ENCODE peak calls at places on chromosomes 11 and 22, in six cellular contexts. One of them, this sample, is unnamed.

GRCh38 chr11:93268287-93269040 is 62.1 kb upstream of the DEUP1 start:
- DNase-seq in fibroblast of villous mesenchyme: no peak
- DNase-seq in GM13976: no peak
- DNase-seq in esophagus muscularis mucosa: no peak
- DNase-seq in neural progenitor cell: no peak
- DNase-seq in choroid plexus epithelial cell: no peak
- DNase-seq in this sample: no peak

GRCh38 chr11:30260813-30261212 is 30.0 kb downstream of the FSHB start:
- DNase-seq in fibroblast of villous mesenchyme: no peak
- DNase-seq in neural progenitor cell: no peak
- DNase-seq in esophagus muscularis mucosa: no peak
- DNase-seq in choroid plexus epithelial cell: no peak
- DNase-seq in GM13976: no peak
- DNase-seq in this sample: no peak

GRCh38 chr22:30781271-30781875 is 86.7 kb downstream of the OSBP2 start:
- DNase-seq in esophagus muscularis mucosa: no peak
- DNase-seq in fibroblast of villous mesenchyme: no peak
- DNase-seq in GM13976: no peak
- DNase-seq in choroid plexus epithelial cell: no peak
- DNase-seq in neural progenitor cell: no peak
- DNase-seq in this sample: no peak

GRCh38 chr11:44661311-44661717 is 65.4 kb upstream of the TSPAN18 start:
- DNase-seq in neural progenitor cell: no peak
- DNase-seq in esophagus muscularis mucosa: no peak
- DNase-seq in fibroblast of villous mesenchyme: no peak
- DNase-seq in GM13976: no peak
- DNase-seq in choroid plexus epithelial cell: no peak
- DNase-seq in this sample: peak

GRCh38 chr22:35177811-35178210 is 79.5 kb upstream of the HMGXB4 start:
- DNase-seq in neural progenitor cell: peak
- DNase-seq in GM13976: no peak
- DNase-seq in choroid plexus epithelial cell: no peak
- DNase-seq in esophagus muscularis mucosa: peak
- DNase-seq in fibroblast of villous mesenchyme: no peak
- DNase-seq in this sample: no peak

GRCh38 chr11:131816046-131816445 is 445.6 kb downstream of the NTM start:
- DNase-seq in fibroblast of villous mesenchyme: no peak
- DNase-seq in GM13976: no peak
- DNase-seq in esophagus muscularis mucosa: no peak
- DNase-seq in neural progenitor cell: no peak
- DNase-seq in choroid plexus epithelial cell: no peak
- DNase-seq in this sample: no peak

GRCh38 chr11:131370090-131370751 is at the start of gene NTM:
- DNase-seq in fibroblast of villous mesenchyme: peak
- DNase-seq in choroid plexus epithelial cell: peak
- DNase-seq in neural progenitor cell: peak
- DNase-seq in GM13976: no peak
- DNase-seq in esophagus muscularis mucosa: no peak
- DNase-seq in this sample: no peak

GRCh38 chr11:73236879-73237278 is 18.8 kb downstream of the P2RY2 start:
- DNase-seq in GM13976: peak
- DNase-seq in neural progenitor cell: peak
- DNase-seq in esophagus muscularis mucosa: no peak
- DNase-seq in choroid plexus epithelial cell: peak
- DNase-seq in fibroblast of villous mesenchyme: peak
- DNase-seq in this sample: peak

GRCh38 chr11:68373189-68373809 is 60.9 kb downstream of the LRP5 start:
- DNase-seq in choroid plexus epithelial cell: no peak
- DNase-seq in fibroblast of villous mesenchyme: peak
- DNase-seq in esophagus muscularis mucosa: no peak
- DNase-seq in GM13976: no peak
- DNase-seq in neural progenitor cell: no peak
- DNase-seq in this sample: no peak

GRCh38 chr11:132312616-132313210 is 942.3 kb downstream of the NTM start:
- DNase-seq in fibroblast of villous mesenchyme: peak
- DNase-seq in GM13976: peak
- DNase-seq in neural progenitor cell: peak
- DNase-seq in esophagus muscularis mucosa: no peak
- DNase-seq in choroid plexus epithelial cell: peak
- DNase-seq in this sample: peak

GRCh38 chr11:69321877-69322350 is 28.0 kb downstream of the MYEOV start:
- DNase-seq in choroid plexus epithelial cell: peak
- DNase-seq in neural progenitor cell: no peak
- DNase-seq in fibroblast of villous mesenchyme: peak
- DNase-seq in GM13976: no peak
- DNase-seq in esophagus muscularis mucosa: no peak
- DNase-seq in this sample: no peak

GRCh38 chr11:86291466-86292262 is 10.4 kb upstream of the HIKESHI start:
- DNase-seq in neural progenitor cell: peak
- DNase-seq in choroid plexus epithelial cell: peak
- DNase-seq in fibroblast of villous mesenchyme: peak
- DNase-seq in esophagus muscularis mucosa: no peak
- DNase-seq in GM13976: peak
- DNase-seq in this sample: peak

GRCh38 chr22:32591620-32592019 is 117.0 kb downstream of the FBXO7 start:
- DNase-seq in esophagus muscularis mucosa: no peak
- DNase-seq in GM13976: no peak
- DNase-seq in choroid plexus epithelial cell: peak
- DNase-seq in fibroblast of villous mesenchyme: peak
- DNase-seq in neural progenitor cell: no peak
- DNase-seq in this sample: no peak

GRCh38 chr22:21015051-21016006 is at the start of gene P2RX6:
- DNase-seq in fibroblast of villous mesenchyme: no peak
- DNase-seq in neural progenitor cell: no peak
- DNase-seq in esophagus muscularis mucosa: no peak
- DNase-seq in GM13976: no peak
- DNase-seq in choroid plexus epithelial cell: peak
- DNase-seq in this sample: no peak

GRCh38 chr11:66663741-66664296 is 13.9 kb downstream of the RBM4B start:
- DNase-seq in neural progenitor cell: no peak
- DNase-seq in GM13976: no peak
- DNase-seq in fibroblast of villous mesenchyme: no peak
- DNase-seq in choroid plexus epithelial cell: no peak
- DNase-seq in esophagus muscularis mucosa: no peak
- DNase-seq in this sample: no peak

GRCh38 chr11:77250881-77251640 is 50.4 kb downstream of the GDPD4 start:
- DNase-seq in esophagus muscularis mucosa: no peak
- DNase-seq in fibroblast of villous mesenchyme: peak
- DNase-seq in GM13976: no peak
- DNase-seq in choroid plexus epithelial cell: peak
- DNase-seq in neural progenitor cell: no peak
- DNase-seq in this sample: no peak

GRCh38 chr11:76623884-76624419 is 46.6 kb downstream of the LRRC32 start:
- DNase-seq in neural progenitor cell: no peak
- DNase-seq in esophagus muscularis mucosa: no peak
- DNase-seq in fibroblast of villous mesenchyme: no peak
- DNase-seq in choroid plexus epithelial cell: no peak
- DNase-seq in GM13976: no peak
- DNase-seq in this sample: no peak

GRCh38 chr11:16347928-16348685 is 8.2 kb downstream of the SOX6 start:
- DNase-seq in GM13976: no peak
- DNase-seq in choroid plexus epithelial cell: no peak
- DNase-seq in neural progenitor cell: no peak
- DNase-seq in esophagus muscularis mucosa: no peak
- DNase-seq in fibroblast of villous mesenchyme: no peak
- DNase-seq in this sample: no peak

GRCh38 chr11:105357146-105357545 is 217.6 kb upstream of the CARD18 start:
- DNase-seq in choroid plexus epithelial cell: no peak
- DNase-seq in neural progenitor cell: no peak
- DNase-seq in esophagus muscularis mucosa: no peak
- DNase-seq in fibroblast of villous mesenchyme: no peak
- DNase-seq in GM13976: no peak
- DNase-seq in this sample: no peak

GRCh38 chr11:26522912-26523610 is 49.0 kb downstream of the MUC15 start:
- DNase-seq in neural progenitor cell: peak
- DNase-seq in esophagus muscularis mucosa: no peak
- DNase-seq in choroid plexus epithelial cell: peak
- DNase-seq in GM13976: no peak
- DNase-seq in fibroblast of villous mesenchyme: peak
- DNase-seq in this sample: no peak
- TF ChIP-seq CTCF in neural progenitor cell: peak
- TF ChIP-seq CTCF in esophagus muscularis mucosa: peak
- TF ChIP-seq CTCF in choroid plexus epithelial cell: peak
- TF ChIP-seq CTCF in GM13976: no peak
- TF ChIP-seq CTCF in fibroblast of villous mesenchyme: peak
- TF ChIP-seq CTCF in this sample: no peak

GRCh38 chr11:90491466-90491865 is 268.6 kb upstream of the CHORDC1 start:
- DNase-seq in choroid plexus epithelial cell: no peak
- DNase-seq in fibroblast of villous mesenchyme: no peak
- DNase-seq in esophagus muscularis mucosa: no peak
- DNase-seq in neural progenitor cell: no peak
- DNase-seq in GM13976: no peak
- DNase-seq in this sample: no peak

GRCh38 chr11:90496722-90497121 is 273.9 kb upstream of the CHORDC1 start:
- DNase-seq in neural progenitor cell: no peak
- DNase-seq in esophagus muscularis mucosa: no peak
- DNase-seq in GM13976: no peak
- DNase-seq in choroid plexus epithelial cell: no peak
- DNase-seq in fibroblast of villous mesenchyme: no peak
- DNase-seq in this sample: no peak

GRCh38 chr11:90493379-90493778 is 270.5 kb upstream of the CHORDC1 start:
- DNase-seq in fibroblast of villous mesenchyme: no peak
- DNase-seq in neural progenitor cell: no peak
- DNase-seq in GM13976: no peak
- DNase-seq in choroid plexus epithelial cell: no peak
- DNase-seq in esophagus muscularis mucosa: no peak
- DNase-seq in this sample: no peak
- TF ChIP-seq CTCF in fibroblast of villous mesenchyme: no peak
- TF ChIP-seq CTCF in neural progenitor cell: peak
- TF ChIP-seq CTCF in GM13976: no peak
- TF ChIP-seq CTCF in choroid plexus epithelial cell: no peak
- TF ChIP-seq CTCF in esophagus muscularis mucosa: no peak
- TF ChIP-seq CTCF in this sample: no peak

GRCh38 chr11:64803163-64803845 is at the start of gene MAP4K2:
- DNase-seq in fibroblast of villous mesenchyme: peak
- DNase-seq in choroid plexus epithelial cell: peak
- DNase-seq in esophagus muscularis mucosa: peak
- DNase-seq in GM13976: peak
- DNase-seq in neural progenitor cell: peak
- DNase-seq in this sample: peak
- TF ChIP-seq CTCF in fibroblast of villous mesenchyme: no peak
- TF ChIP-seq CTCF in choroid plexus epithelial cell: no peak
- TF ChIP-seq CTCF in esophagus muscularis mucosa: peak
- TF ChIP-seq CTCF in GM13976: no peak
- TF ChIP-seq CTCF in neural progenitor cell: peak
- TF ChIP-seq CTCF in this sample: no peak

GRCh38 chr11:8327761-8328192 is 64.1 kb upstream of the LMO1 start:
- DNase-seq in GM13976: peak
- DNase-seq in esophagus muscularis mucosa: no peak
- DNase-seq in choroid plexus epithelial cell: no peak
- DNase-seq in neural progenitor cell: no peak
- DNase-seq in fibroblast of villous mesenchyme: no peak
- DNase-seq in this sample: peak
- TF ChIP-seq CTCF in GM13976: no peak
- TF ChIP-seq CTCF in esophagus muscularis mucosa: no peak
- TF ChIP-seq CTCF in choroid plexus epithelial cell: no peak
- TF ChIP-seq CTCF in neural progenitor cell: no peak
- TF ChIP-seq CTCF in fibroblast of villous mesenchyme: no peak
- TF ChIP-seq CTCF in this sample: no peak

GRCh38 chr11:71082454-71082853 is 169.9 kb downstream of the SHANK2 start:
- DNase-seq in esophagus muscularis mucosa: no peak
- DNase-seq in fibroblast of villous mesenchyme: no peak
- DNase-seq in neural progenitor cell: no peak
- DNase-seq in choroid plexus epithelial cell: no peak
- DNase-seq in GM13976: no peak
- DNase-seq in this sample: no peak

GRCh38 chr11:71083105-71083504 is 169.3 kb downstream of the SHANK2 start:
- DNase-seq in neural progenitor cell: no peak
- DNase-seq in fibroblast of villous mesenchyme: no peak
- DNase-seq in GM13976: no peak
- DNase-seq in choroid plexus epithelial cell: no peak
- DNase-seq in esophagus muscularis mucosa: no peak
- DNase-seq in this sample: no peak

GRCh38 chr11:71084306-71085012 is 167.9 kb downstream of the SHANK2 start:
- DNase-seq in fibroblast of villous mesenchyme: no peak
- DNase-seq in GM13976: no peak
- DNase-seq in esophagus muscularis mucosa: no peak
- DNase-seq in neural progenitor cell: no peak
- DNase-seq in choroid plexus epithelial cell: no peak
- DNase-seq in this sample: no peak

GRCh38 chr11:71089571-71089970 is 162.8 kb downstream of the SHANK2 start:
- DNase-seq in choroid plexus epithelial cell: no peak
- DNase-seq in neural progenitor cell: no peak
- DNase-seq in esophagus muscularis mucosa: no peak
- DNase-seq in fibroblast of villous mesenchyme: no peak
- DNase-seq in GM13976: no peak
- DNase-seq in this sample: no peak

DNA sequence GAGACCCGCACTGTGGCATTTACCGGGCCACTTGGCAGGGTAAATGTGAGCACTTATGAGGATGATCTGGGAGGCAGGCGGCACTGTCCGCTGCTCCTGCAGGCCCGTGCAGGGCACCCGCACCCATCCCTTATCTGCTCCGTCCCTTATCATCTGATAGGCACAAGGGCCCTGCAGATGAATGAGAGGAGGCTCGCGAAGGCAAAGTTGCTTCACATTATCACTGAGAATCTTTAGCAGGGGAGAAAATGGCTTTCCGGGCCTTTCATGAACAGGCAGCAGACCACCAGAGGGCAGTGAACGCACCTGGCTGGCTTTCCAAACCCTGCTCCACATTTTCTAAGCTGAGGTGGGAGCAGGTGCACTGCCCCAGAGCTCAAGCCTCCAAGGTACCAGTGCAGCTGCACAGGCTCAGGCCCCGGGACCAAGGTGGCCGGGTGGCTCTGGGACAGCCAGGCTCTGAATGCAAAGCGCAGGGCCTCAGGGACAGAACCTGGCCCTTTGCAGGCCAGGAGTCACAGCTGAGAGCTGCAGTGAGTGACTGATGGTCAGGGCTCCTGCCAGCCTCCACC is 165.6 kb downstream of the SHANK2 start:
- DNase-seq in neural progenitor cell: peak
- DNase-seq in fibroblast of villous mesenchyme: peak
- DNase-seq in GM13976: no peak
- DNase-seq in esophagus muscularis mucosa: no peak
- DNase-seq in choroid plexus epithelial cell: peak
- DNase-seq in this sample: no peak
- TF ChIP-seq CTCF in neural progenitor cell: peak
- TF ChIP-seq CTCF in fibroblast of villous mesenchyme: peak
- TF ChIP-seq CTCF in GM13976: no peak
- TF ChIP-seq CTCF in esophagus muscularis mucosa: no peak
- TF ChIP-seq CTCF in choroid plexus epithelial cell: peak
- TF ChIP-seq CTCF in this sample: peak